ENCODE peak calls at places on chromosomes 11 and 22, in five cellular contexts. Q is GM12878, L is K562, O is SK-N-SH, J is HepG2. H is an unnamed sample.

GRCh38 chr11:6611092-6612007 is 666 bp downstream of the TAF10 start:
- DNase-seq in Q (no peak), L (peak), O (no peak), J (no peak), H (peak)

GRCh38 chr22:35301370-35301874 is 1.7 kb downstream of the TOM1 start:
- DNase-seq in Q (no peak), L (peak), O (no peak), J (peak), H (peak)

GRCh38 chr22:20155330-20156041 is 4.6 kb upstream of the CCDC188 start:
- DNase-seq in Q (no peak), L (no peak), O (peak), J (peak), H (no peak)

GRCh38 chr11:92050305-92050704 is 174.3 kb upstream of the FAT3 start:
- DNase-seq in Q (no peak), L (no peak), O (no peak), J (no peak), H (no peak)

GRCh38 chr11:127247261-127247660 is 246.7 kb upstream of the KIRREL3 start:
- DNase-seq in Q (no peak), L (no peak), O (no peak), J (no peak), H (no peak)

GRCh38 chr22:39494471-39495120 is 7.5 kb upstream of the MIEF1 start:
- DNase-seq in Q (no peak), L (no peak), O (no peak), J (no peak), H (peak)

GRCh38 chr22:42637555-42637954 is 2.8 kb downstream of the ATP5MGL start:
- DNase-seq in Q (no peak), L (no peak), O (no peak), J (no peak), H (no peak)

GRCh38 chr11:17473071-17473744 is 3.4 kb downstream of the ABCC8 start:
- DNase-seq in Q (no peak), L (peak), O (peak), J (peak), H (peak)

GRCh38 chr22:28408702-28409101 is 270.9 kb downstream of the TTC28 start:
- DNase-seq in Q (no peak), L (no peak), O (no peak), J (no peak), H (peak)

GRCh38 chr11:121839821-121840220 is 276.2 kb downstream of the BLID start:
- DNase-seq in Q (no peak), L (no peak), O (no peak), J (no peak), H (peak)

GRCh38 chr11:45154276-45154675 is 7.8 kb downstream of the PRDM11 start:
- DNase-seq in Q (no peak), L (no peak), O (no peak), J (no peak), H (no peak)

GRCh38 chr22:42719133-42719532 is 1.5 kb downstream of the A4GALT start:
- DNase-seq in Q (no peak), L (no peak), O (no peak), J (no peak), H (no peak)

GRCh38 chr11:12172493-12173013 is 62.2 kb downstream of the MICAL2 start:
- DNase-seq in Q (no peak), L (peak), O (no peak), J (no peak), H (no peak)

GRCh38 chr22:32631507-32632245 is 157.1 kb downstream of the FBXO7 start:
- DNase-seq in Q (no peak), L (no peak), O (no peak), J (no peak), H (no peak)

GRCh38 chr22:44838316-44839016 is 86.1 kb downstream of the ARHGAP8 start:
- DNase-seq in Q (no peak), L (no peak), O (no peak), J (no peak), H (no peak)

GRCh38 chr11:123313261-123313660 is 116.8 kb upstream of the GRAMD1B start:
- DNase-seq in Q (no peak), L (no peak), O (no peak), J (no peak), H (no peak)

GRCh38 chr22:23685205-23685784 is 5.5 kb upstream of the RGL4 start:
- DNase-seq in Q (no peak), L (peak), O (no peak), J (no peak), H (peak)

GRCh38 chr11:125397421-125397820 is 98.6 kb downstream of the FEZ1 start:
- DNase-seq in Q (no peak), L (no peak), O (no peak), J (no peak), H (no peak)

GRCh38 chr11:69357458-69358397 is 63.8 kb downstream of the MYEOV start:
- DNase-seq in Q (no peak), L (no peak), O (no peak), J (no peak), H (no peak)

GRCh38 chr11:83219095-83219494 is 25.6 kb downstream of the ANKRD42 start:
- DNase-seq in Q (no peak), L (no peak), O (peak), J (peak), H (no peak)

GRCh38 chr11:117837070-117837776 is 12.7 kb upstream of the FXYD2 start:
- DNase-seq in Q (no peak), L (no peak), O (no peak), J (no peak), H (no peak)

GRCh38 chr11:72471005-72471898 is 36.9 kb upstream of the CLPB start:
- DNase-seq in Q (no peak), L (peak), O (peak), J (peak), H (peak)

GRCh38 chr11:3747704-3748103 is 49.6 kb downstream of the NUP98 start:
- DNase-seq in Q (no peak), L (no peak), O (no peak), J (no peak), H (peak)

DNA sequence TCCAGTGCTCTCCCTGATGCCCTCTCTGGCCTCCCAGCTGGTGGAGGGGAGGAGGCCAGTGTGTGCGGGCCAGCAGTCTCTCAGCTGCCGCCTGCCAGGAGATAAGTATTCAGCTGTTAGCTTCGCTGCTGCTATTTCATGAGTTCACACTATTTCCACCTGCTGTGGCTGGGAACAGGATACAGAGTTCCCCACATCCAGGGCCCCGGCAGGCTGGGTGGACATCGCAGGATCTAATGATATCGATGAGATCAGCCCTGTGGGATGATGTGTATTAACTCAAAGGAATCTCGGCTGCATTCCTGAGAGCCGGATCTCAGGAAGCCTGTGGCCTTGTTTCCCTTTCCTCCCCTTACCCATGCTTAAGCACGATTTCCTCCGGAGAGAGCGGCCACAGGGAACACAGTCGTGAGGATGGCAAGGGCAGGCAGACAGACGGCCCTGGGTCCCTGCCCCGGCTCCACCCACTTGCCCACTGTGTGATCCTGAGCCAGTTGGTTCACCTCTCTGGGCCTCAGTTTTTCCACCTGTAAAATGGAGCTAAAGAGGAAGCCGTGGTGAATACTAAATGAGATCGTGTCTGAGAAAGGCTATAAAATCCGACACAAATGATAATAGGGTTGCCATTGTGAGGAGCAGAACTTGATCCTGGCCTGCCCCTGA is 6.5 kb upstream of the PVALB start:
- DNase-seq in Q (no peak), L (no peak), O (no peak), J (no peak), H (peak)
- TF ChIP-seq SMC3 in Q (no peak), L (no peak), O (no peak), J (no peak), H (no peak)

DNA sequence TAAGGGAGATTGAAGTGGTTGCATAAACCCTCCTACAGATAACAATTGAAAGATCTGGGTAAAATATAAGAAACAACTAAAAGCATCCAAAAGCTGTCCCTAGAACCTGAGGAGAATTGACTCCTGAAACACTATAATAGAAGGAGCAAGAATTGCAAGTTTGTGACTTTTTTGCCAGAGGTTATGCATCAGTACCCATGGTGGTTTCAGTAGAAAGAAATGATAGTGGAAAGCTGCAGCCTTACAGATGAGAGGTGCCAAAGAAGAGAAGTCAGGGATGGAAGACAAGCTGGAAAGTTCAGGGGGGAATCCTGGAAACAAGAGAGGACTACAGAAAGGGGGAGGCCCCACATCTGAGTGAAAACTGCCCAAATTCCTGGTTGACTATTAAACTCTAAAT is 80.7 kb downstream of the PACS1 start:
- DNase-seq in Q (no peak), L (no peak), O (no peak), J (no peak), H (no peak)
- H3K27ac ChIP-seq in Q (peak), L (no peak), O (no peak), J (no peak), H (no peak)

DNA sequence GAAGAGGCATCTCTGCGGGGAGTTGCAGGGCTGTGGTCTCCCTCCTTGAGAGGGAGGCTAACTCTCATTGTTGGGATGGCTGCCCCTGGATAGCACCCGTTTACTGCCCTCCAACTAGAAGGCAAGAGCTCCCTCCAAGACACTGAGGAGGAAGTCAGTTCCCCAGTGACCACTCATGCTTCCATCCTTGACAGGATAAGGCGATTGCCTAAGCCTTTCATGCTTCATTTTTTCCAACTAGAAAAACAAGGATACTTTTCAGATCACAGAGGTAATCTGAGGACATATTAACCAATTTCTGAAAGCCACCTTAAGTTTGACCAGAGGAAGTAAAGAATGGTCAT is 186.6 kb downstream of the MAML2 start:
- DNase-seq in Q (no peak), L (no peak), O (no peak), J (no peak), H (no peak)
- H2AFZ ChIP-seq in Q (no peak), L (peak), O (no peak), J (no peak), H (peak)

GRCh38 chr22:26892401-26893033 is 235.1 kb downstream of the MIAT start:
- DNase-seq in Q (no peak), L (no peak), O (no peak), J (no peak), H (no peak)
- TF ChIP-seq SMC3 in Q (no peak), L (no peak), O (no peak), J (no peak), H (no peak)

DNA sequence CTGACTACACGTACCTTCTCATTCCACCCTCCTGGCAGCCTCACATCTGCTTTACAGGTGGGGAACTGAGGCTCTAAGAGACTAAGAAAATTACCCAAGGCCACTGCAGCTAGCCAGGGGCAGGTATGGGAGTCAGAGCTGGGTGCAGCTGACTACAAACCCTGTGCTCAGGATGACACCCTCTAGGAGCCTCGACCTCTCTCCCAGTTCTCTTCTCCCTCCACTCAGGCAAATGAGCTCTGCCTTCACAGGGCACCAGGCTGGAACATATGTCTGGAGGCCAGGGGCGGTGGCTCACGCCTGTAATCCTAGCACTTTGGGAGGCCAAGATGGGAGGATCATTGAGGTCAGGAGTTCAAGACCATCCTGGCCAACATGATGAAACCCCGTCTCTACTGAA is 4.0 kb downstream of the SYT12 start:
- DNase-seq in Q (no peak), L (no peak), O (no peak), J (no peak), H (no peak)
- H3K27ac ChIP-seq in Q (no peak), L (no peak), O (no peak), J (no peak), H (no peak)

GRCh38 chr11:114090225-114090624 is 30.7 kb downstream of the ZBTB16 start:
- DNase-seq in Q (no peak), L (no peak), O (no peak), J (no peak), H (no peak)

GRCh38 chr11:114090976-114091375 is 31.5 kb downstream of the ZBTB16 start:
- DNase-seq in Q (no peak), L (no peak), O (no peak), J (no peak), H (no peak)

GRCh38 chr11:114092478-114092877 is 33.0 kb downstream of the ZBTB16 start:
- DNase-seq in Q (no peak), L (no peak), O (no peak), J (no peak), H (no peak)

GRCh38 chr11:114092953-114093352 is 33.4 kb downstream of the ZBTB16 start:
- DNase-seq in Q (no peak), L (no peak), O (no peak), J (no peak), H (no peak)

GRCh38 chr11:114091791-114092397 is 32.4 kb downstream of the ZBTB16 start:
- DNase-seq in Q (no peak), L (no peak), O (no peak), J (peak), H (no peak)
- H2AFZ ChIP-seq in Q (no peak), L (no peak), O (no peak), J (no peak), H (no peak)

DNA sequence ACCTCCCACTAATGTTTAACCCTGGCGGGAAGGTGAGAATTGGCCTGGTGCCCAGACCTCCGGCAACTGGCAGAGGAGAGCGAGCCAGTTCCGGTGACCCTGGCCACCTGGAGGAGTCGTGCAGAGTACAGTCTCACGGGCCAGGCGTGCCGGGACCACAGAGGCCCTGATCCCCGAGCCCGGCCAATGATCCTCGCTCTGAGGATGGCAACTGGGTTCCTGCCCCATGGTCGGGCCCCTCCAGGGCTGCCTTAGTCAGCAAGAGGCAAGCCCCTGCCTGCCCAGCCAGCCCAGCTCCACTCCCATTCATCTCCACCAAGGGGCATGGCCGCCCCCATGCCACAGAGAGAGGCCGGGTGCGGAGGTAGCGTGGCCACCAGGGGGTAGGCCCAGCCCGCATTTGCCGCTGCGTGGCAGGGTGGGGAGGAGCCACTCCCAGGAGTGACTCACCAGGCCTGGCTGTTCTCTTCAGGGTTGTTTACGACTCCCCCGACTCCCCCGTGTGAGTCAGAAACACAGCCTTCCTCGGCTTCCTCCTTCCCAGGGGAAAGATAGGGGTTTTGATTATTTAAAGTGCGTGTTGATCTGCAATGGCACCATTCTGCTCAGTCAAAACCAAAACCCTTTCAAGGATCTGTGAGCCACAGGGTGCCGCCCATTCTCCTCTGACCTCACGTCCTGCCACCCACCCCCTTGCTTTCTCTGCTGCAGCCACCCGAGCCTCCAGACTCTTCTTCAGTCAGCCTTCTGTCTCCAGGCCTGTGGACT is at the start of gene SLC25A45:
- DNase-seq in Q (peak), L (peak), O (peak), J (peak), H (peak)
- TF ChIP-seq SMC3 in Q (peak), L (peak), O (peak), J (no peak), H (peak)

DNA sequence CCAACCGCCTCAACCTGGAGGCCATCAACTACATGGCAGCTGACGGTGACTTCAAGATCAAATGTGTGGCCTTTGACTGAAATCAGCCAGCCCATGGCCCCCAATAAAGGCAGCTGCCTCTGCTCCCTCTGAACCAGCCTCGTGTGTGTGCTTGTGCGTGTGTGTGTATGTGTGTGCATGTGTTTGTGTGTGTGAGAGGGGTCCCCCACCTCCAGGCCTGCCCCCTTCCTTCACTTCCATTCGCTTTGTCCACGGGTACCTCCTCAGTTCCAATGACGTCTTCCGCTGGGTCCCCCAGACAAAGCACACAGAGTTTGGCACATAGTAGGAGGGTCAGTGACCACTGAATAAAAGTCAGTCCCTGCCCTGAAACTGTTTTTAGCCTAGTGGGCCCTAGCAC is 4.2 kb downstream of the LGALS1 start:
- DNase-seq in Q (no peak), L (no peak), O (no peak), J (no peak), H (no peak)
- H3K27ac ChIP-seq in Q (no peak), L (no peak), O (no peak), J (no peak), H (peak)